ENCODE peak calls at places on chromosomes 6 and 20, in four cellular contexts. V, C, O and W are unnamed samples.

GRCh38 chr20:46036370-46036769 is 7.4 kb downstream of the SLC12A5 start:
- DNase-seq in V (no peak), C (no peak), O (no peak), W (no peak)

GRCh38 chr20:29690274-29690673 is 1567.2 kb upstream of the DEFB115 start:
- DNase-seq in V (no peak), O (no peak), C (no peak), W (no peak)

GRCh38 chr6:40672118-40672517 is 85.0 kb upstream of the LRFN2 start:
- DNase-seq in O (no peak), V (no peak), C (no peak), W (no peak)

GRCh38 chr6:30394139-30394538 is 49.2 kb downstream of the RPP21 start:
- DNase-seq in V (no peak), C (no peak), O (peak; percentile 61), W (no peak)

GRCh38 chr6:24524801-24525200 is 30.0 kb downstream of the ALDH5A1 start:
- DNase-seq in V (no peak), C (no peak), O (peak; percentile 21), W (peak; percentile 28)

GRCh38 chr6:138372711-138373463 is 4.8 kb upstream of the SMIM28 start:
- DNase-seq in C (no peak), O (no peak), V (no peak), W (no peak)

GRCh38 chr6:122734529-122735203 is 44.9 kb upstream of the FABP7 start:
- DNase-seq in V (no peak), C (no peak), O (no peak), W (no peak)

GRCh38 chr6:119627908-119628669 is 278.5 kb upstream of the MAN1A1 start:
- DNase-seq in O (no peak), V (no peak), C (no peak), W (no peak)

GRCh38 chr6:7819641-7820040 is 90.9 kb downstream of the TXNDC5 start:
- DNase-seq in C (no peak), V (no peak), O (no peak), W (no peak)

GRCh38 chr6:79269877-79270276 is 35.4 kb upstream of the HMGN3 start:
- DNase-seq in C (no peak), O (no peak), V (no peak), W (no peak)

GRCh38 chr20:47790032-47790965 is 5.0 kb upstream of the SULF2 start:
- DNase-seq in C (no peak), V (peak; percentile 69), O (no peak), W (no peak)

GRCh38 chr6:35327349-35328027 is 14.9 kb upstream of the PPARD start:
- DNase-seq in C (peak; percentile 67), O (peak; percentile 79), V (peak; percentile 37), W (peak; percentile 53)

GRCh38 chr6:152605901-152606390 is 31.2 kb downstream of the SYNE1 start:
- DNase-seq in C (no peak), O (no peak), V (no peak), W (no peak)

GRCh38 chr20:62111148-62111547 is 11.1 kb upstream of the LSM14B start:
- DNase-seq in V (no peak), O (no peak), C (no peak), W (no peak)

GRCh38 chr6:122322824-122323223 is 76.6 kb upstream of the HSF2 start:
- DNase-seq in C (no peak), O (peak; percentile 1), V (no peak), W (no peak)

GRCh38 chr20:41110930-41111577 is 26.3 kb upstream of the PLCG1 start:
- DNase-seq in V (no peak), C (no peak), O (no peak), W (no peak)

GRCh38 chr20:41111578-41111951 is 25.8 kb upstream of the PLCG1 start:
- DNase-seq in C (no peak), O (no peak), V (no peak), W (no peak)

GRCh38 chr20:41110012-41110411 is 27.3 kb upstream of the PLCG1 start:
- DNase-seq in V (no peak), C (no peak), O (no peak), W (no peak)

GRCh38 chr20:41108531-41108930 is 28.8 kb upstream of the PLCG1 start:
- DNase-seq in C (no peak), O (no peak), V (no peak), W (no peak)
- H3K4me3 ChIP-seq in C (no peak overlapping the region), O (no peak overlapping the region), V (no peak overlapping the region), W (no peak overlapping the region)

GRCh38 chr20:31516166-31516565 is 1.9 kb downstream of the HM13 start:
- DNase-seq in V (no peak), O (no peak), C (no peak), W (no peak)
- H3K4me3 ChIP-seq in V (no peak overlapping the region), O (no peak overlapping the region), C (no peak overlapping the region), W (peak overlapping the region; percentile 96)

GRCh38 chr20:33772439-33772838 is 38.7 kb upstream of the CHMP4B start:
- DNase-seq in O (no peak), C (no peak), V (no peak), W (no peak)
- H3K4me3 ChIP-seq in O (no peak overlapping the region), C (no peak overlapping the region), V (no peak overlapping the region), W (no peak overlapping the region)

GRCh38 chr20:2210646-2211556 is 84.9 kb upstream of the TGM3 start:
- DNase-seq in O (peak; percentile 51), V (no peak), C (no peak), W (no peak)

GRCh38 chr20:2208897-2209296 is 86.9 kb upstream of the TGM3 start:
- DNase-seq in V (no peak), O (no peak), C (no peak), W (no peak)

GRCh38 chr20:2207770-2208097 is 88.1 kb upstream of the TGM3 start:
- DNase-seq in V (no peak), O (no peak), C (no peak), W (no peak)

GRCh38 chr20:2206957-2207769 is 88.6 kb upstream of the TGM3 start:
- DNase-seq in V (peak; percentile 17), C (peak; percentile 25), O (peak; percentile 87), W (peak; percentile 39)

DNA sequence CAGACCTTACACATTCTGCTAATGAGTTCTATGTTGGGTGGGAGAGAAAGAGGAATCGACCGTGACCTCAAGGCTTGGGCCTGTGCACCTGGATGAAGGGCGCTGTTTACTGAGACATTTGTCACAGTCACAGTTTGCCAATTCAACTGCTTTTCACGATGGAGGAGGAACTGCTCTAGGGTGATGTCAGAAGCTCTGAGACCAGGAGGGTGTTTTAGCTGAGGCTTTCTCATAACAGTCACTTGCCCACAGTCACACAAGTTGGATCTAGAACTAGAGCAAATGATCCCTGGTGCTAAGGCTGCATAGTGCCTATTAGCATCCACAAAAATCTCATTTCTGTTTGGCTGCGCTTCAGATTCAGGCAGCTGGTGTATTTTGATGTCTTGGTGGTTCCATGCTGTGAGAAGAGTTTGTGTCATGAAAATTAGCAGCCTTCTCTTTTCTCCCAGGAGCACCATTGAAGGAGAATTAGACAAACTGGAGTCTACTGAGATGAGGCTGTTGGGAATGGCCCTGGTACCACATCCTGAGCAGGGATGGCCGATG is 83.3 kb upstream of the TGM3 start:
- DNase-seq in C (no peak), V (no peak), O (no peak), W (no peak)
- H3K4me3 ChIP-seq in C (no peak overlapping the region), V (no peak overlapping the region), O (no peak overlapping the region), W (no peak overlapping the region)

GRCh38 chr6:32843321-32843978 is 397 bp downstream of the PSMB8 start:
- DNase-seq in O (no peak), C (no peak), V (no peak), W (no peak)
- H3K4me3 ChIP-seq in O (peak overlapping the region; percentile 66), C (peak overlapping the region; percentile 99), V (peak overlapping the region; percentile 72), W (peak overlapping the region; percentile 22)

GRCh38 chr6:127177929-127178231 is 59.4 kb downstream of the RSPO3 start:
- DNase-seq in V (no peak), C (no peak), O (no peak), W (no peak)
- H3K4me3 ChIP-seq in V (no peak overlapping the region), C (no peak overlapping the region), O (no peak overlapping the region), W (no peak overlapping the region)